ENCODE peak calls at places on chromosomes 16 and 17, in four cellular contexts. L is cardiac fibroblast, W is kidney epithelial cell, E is A549. R is an unnamed sample.

GRCh38 chr16:15607700-15608396 is 35.1 kb downstream of the MARF1 start:
- DNase-seq in L (peak), W (no peak), E (no peak), R (peak)

GRCh38 chr17:34153988-34154387 is 101.1 kb upstream of the CCL2 start:
- DNase-seq in L (no peak), W (no peak), E (no peak), R (no peak)

GRCh38 chr17:2777242-2777867 is 18.9 kb upstream of the RAP1GAP2 start:
- DNase-seq in L (no peak), W (no peak), E (no peak), R (no peak)

GRCh38 chr17:65750678-65751077 is 189.2 kb upstream of the AXIN2 start:
- DNase-seq in L (peak), W (peak), E (peak), R (peak)

GRCh38 chr17:61551255-61551742 is 39.7 kb downstream of the NACA2 start:
- DNase-seq in L (peak), W (no peak), E (peak), R (peak)

GRCh38 chr17:33667052-33667509 is 374.0 kb upstream of the ASIC2 start:
- DNase-seq in L (no peak), W (no peak), E (peak), R (no peak)

GRCh38 chr16:3536851-3537250 is 36.0 kb downstream of the CLUAP1 start:
- DNase-seq in L (no peak), W (no peak), E (no peak), R (no peak)

GRCh38 chr17:38687291-38687690 is 12.5 kb upstream of the EPOP start:
- DNase-seq in L (peak), W (no peak), E (no peak), R (peak)

GRCh38 chr17:71460943-71461342 is 659.9 kb upstream of the SOX9 start:
- DNase-seq in L (peak), W (no peak), E (peak), R (peak)

DNA sequence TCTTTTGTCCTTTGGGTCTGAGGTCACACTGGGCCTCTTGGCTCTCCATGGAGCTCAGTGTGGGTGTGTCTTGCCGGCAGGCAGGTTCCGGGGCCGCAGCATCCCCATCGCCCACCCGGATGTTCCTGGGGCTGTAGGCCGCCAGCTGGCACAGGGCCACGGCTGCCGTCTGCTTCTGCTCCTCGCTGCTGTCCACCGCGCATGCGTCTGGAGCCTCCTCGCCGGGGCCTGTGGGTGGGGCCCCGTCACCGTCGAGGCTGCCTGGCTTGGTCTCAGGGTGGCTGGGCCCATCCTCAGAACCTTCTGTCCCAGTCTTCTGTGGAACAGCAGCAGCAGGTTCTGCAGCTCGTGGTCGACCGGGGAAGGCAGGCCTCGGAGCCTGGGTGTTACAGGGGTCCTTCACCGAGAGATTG is 9.6 kb downstream of the ZNF750 start:
- DNase-seq in L (peak), W (no peak), E (no peak), R (peak)
- H3K4me3 ChIP-seq in L (no peak), W (no peak), E (no peak), R (no peak)

DNA sequence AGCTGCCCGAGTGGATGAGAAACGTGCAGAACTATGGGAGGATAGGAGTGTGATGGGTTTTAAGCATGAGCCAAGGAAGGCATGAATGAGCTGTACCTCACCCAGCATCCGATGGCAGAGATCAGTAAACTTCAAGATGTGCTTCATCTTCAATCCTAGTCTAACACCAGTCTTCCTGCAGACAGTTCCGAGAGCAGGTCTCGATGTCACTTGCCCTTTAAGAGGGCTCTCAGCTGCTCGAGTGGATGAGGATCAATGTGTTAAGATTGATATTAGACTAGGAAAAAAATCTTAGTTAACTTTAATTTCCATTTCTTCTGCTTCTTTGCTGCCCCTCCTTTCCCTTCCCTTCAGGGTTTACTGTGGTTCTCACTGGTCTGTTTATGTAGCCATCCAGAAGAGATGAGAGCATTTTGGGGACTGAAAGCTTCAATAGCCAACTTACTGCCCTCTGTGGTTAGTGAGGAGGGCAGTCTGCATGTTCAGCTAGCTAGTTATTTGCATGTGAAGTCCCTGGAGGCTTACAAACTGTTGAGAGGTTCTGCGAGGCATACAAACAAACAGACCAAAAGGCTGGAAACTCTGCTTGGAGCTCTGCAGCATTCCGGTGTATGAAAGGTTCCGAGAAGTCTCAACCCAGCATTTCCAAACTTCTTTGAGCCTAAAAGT is 15.3 kb downstream of the KLHL36 start:
- DNase-seq in L (no peak), W (no peak), E (no peak), R (no peak)
- TF ChIP-seq CTCF in L (no peak), W (no peak), E (no peak), R (no peak)

GRCh38 chr17:75323043-75323591 is 33.9 kb upstream of the SLC25A19 start:
- DNase-seq in L (peak), W (peak), E (peak), R (peak)

GRCh38 chr17:75326587-75326955 is 37.3 kb upstream of the SLC25A19 start:
- DNase-seq in L (no peak), W (no peak), E (no peak), R (no peak)

GRCh38 chr17:75325348-75325747 is 36.1 kb upstream of the SLC25A19 start:
- DNase-seq in L (no peak), W (no peak), E (no peak), R (no peak)

GRCh38 chr17:75327757-75328156 is 38.5 kb upstream of the SLC25A19 start:
- DNase-seq in L (no peak), W (no peak), E (no peak), R (no peak)

DNA sequence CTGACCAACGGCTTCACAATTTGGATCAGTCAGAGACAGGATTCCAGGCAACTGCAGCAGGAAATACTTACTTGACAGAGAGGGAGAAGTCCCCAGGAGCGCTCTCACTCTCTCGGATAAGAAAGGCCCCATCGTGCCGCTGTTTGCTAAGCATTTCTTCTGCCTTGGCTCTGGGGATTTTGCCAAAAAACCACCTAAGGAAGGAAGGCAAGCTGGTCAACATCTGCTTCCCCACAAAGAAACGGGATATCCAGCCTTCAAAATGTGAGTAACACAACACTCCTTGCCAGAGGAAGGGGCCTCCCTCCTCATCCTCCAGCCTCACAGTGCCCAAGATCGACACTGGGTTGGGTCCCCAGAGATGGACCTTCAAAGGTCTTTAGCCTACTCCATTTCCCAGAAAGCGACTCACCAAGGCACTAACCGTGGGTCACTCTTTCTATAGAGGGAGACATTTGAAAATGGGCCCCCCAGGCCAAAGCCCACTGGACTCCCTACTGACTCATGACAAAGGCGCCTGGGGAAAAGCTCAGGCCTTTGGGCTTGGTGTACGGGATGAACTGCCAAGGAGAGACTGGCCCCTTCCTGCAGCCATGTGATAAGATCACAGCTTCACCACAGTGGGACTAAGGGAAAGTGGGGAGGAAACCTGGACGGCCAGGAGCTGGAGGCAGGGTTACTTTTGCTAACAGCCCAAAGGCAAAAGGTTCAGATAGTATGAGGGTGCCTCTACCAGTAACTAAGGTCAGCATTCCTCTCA is 36.8 kb upstream of the SLC25A19 start:
- DNase-seq in L (peak), W (no peak), E (no peak), R (peak)
- H3K4me3 ChIP-seq in L (no peak), W (no peak), E (no peak), R (no peak)

DNA sequence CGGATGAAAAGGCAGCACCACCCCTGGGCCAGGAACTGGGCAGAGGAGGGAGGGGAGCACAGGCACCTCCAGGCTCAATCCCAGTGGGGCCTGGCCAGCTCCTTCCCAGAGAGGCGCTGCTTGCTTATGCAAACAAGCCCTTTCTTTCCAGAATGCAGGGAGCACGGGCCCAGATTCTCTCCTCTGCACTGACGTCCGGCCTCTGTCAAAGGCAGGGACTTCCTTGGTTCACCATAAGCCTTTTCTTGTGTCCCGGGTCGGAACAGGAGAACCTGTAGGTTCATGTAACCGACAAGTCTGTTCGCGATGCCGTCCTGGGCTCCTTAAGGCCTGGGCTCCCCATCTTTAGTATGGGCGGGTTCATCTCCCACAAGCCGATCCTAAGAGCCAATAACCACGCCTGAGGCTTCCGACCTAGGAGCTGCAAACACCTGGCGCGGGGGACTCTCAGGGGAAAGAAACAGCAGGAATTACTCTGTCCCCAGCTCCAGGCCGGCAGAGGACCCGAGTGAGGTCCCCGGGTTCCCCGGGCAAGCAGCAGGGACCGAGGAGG is 16.3 kb downstream of the ENPP7 start:
- DNase-seq in L (peak), W (no peak), E (no peak), R (no peak)
- TF ChIP-seq CTCF in L (no peak), W (no peak), E (no peak), R (no peak)

GRCh38 chr17:56937688-56938087 is 23.2 kb downstream of the COIL start:
- DNase-seq in L (no peak), W (no peak), E (no peak), R (no peak)

GRCh38 chr17:56933868-56934267 is 20.0 kb upstream of the TRIM25 start:
- DNase-seq in L (no peak), W (no peak), E (no peak), R (no peak)

GRCh38 chr17:56934280-56934679 is 20.4 kb upstream of the TRIM25 start:
- DNase-seq in L (no peak), W (no peak), E (no peak), R (no peak)

GRCh38 chr17:56935461-56935860 is 21.6 kb upstream of the TRIM25 start:
- DNase-seq in L (no peak), W (no peak), E (no peak), R (no peak)

GRCh38 chr17:56936697-56937322 is 23.0 kb upstream of the TRIM25 start:
- DNase-seq in L (no peak), W (no peak), E (no peak), R (peak)
- H3K4me3 ChIP-seq in L (no peak), W (no peak), E (no peak), R (no peak)

GRCh38 chr17:64015447-64015846 is 5.0 kb downstream of the ICAM2 start:
- DNase-seq in L (no peak), W (no peak), E (no peak), R (no peak)

GRCh38 chr17:64017381-64017980 is 3.0 kb downstream of the ICAM2 start:
- DNase-seq in L (no peak), W (no peak), E (no peak), R (no peak)

GRCh38 chr17:64016974-64017373 is 3.5 kb downstream of the ICAM2 start:
- DNase-seq in L (no peak), W (no peak), E (no peak), R (no peak)

GRCh38 chr17:64019486-64020067 is 856 bp downstream of the ICAM2 start:
- DNase-seq in L (no peak), W (no peak), E (no peak), R (no peak)

DNA sequence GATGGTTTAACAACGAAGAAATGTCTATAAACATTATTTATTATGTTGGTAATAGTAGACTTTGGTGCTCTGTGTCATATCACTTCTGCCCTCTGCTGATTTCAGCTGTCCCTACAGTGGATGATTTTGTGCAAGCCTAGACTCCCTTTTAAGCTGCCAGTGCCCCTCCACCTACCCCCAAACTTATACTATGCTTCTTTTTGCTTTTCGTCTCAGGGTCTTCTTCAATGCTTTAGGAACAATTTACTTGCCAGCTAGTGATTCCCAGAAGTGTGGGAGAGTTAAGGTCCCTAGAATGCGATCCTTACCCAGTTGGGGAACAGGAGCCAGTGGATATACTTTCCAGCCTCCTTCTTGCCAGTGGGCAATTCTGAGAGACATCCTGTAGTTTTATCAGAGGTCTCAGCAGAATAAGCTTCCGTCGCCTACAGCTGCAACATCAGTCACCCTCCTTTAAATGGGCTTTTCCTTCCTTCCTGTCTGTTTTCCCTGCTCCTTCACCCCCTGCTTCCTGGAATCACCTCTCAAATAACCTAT is 4.1 kb downstream of the ICAM2 start:
- DNase-seq in L (no peak), W (no peak), E (no peak), R (no peak)
- TF ChIP-seq CTCF in L (peak), W (no peak), E (peak), R (peak)

GRCh38 chr17:77369544-77369971 is 228.8 kb downstream of the SEC14L1 start:
- DNase-seq in L (no peak), W (no peak), E (no peak), R (no peak)
- H3K4me3 ChIP-seq in L (no peak), W (no peak), E (no peak), R (no peak)

DNA sequence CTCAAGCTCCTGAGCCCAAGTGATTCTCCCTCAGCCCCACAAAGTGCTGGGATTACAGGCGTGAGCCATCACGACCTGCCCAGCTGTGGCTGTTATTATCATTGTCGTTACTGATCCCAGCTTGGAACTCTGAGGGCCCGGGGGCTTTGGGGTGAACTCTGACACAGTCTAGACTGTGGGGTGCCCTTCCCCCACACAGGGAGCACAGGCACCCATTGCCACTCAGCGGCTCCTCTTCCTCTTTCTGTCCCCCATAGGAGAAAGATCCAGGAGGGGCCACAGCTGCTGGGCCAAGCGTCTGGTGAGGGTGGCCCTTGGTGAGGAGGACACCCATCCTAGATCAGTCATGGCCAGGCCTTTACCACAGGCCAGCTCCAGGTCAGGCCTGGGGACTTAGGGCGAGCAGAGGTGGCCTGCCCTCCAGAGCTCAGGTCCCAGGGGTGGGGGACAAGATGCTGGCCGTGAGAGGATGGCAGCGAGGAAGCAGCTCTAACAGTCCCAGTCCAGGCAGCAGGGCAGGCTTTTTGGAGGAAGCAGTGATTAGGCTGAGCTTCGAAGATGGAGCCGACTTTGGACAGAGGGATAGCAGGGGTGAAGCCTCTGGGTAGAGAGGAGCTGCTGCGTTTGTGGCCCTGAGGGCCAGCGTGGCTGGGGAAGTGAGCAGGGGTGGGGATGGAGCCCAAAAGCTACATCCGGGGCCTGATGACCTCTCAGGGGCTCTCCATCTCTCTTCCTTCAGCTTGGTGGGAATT is 24.7 kb downstream of the TMEM235 start:
- DNase-seq in L (no peak), W (no peak), E (no peak), R (no peak)
- TF ChIP-seq CTCF in L (no peak), W (no peak), E (no peak), R (no peak)

GRCh38 chr16:19424478-19424877 is 6.8 kb downstream of the TMC5 start:
- DNase-seq in L (no peak), W (no peak), E (no peak), R (no peak)
- H3K4me3 ChIP-seq in L (no peak), W (no peak), E (no peak), R (no peak)

GRCh38 chr17:73783382-73783766 is 139.1 kb upstream of the SDK2 start:
- DNase-seq in L (no peak), W (no peak), E (no peak), R (no peak)
- TF ChIP-seq CTCF in L (no peak), W (no peak), E (no peak), R (no peak)

R was measured in fibroblast of mammary gland.